ENCODE peak calls at places on chromosomes 11 and 22, in four cellular contexts. Q is breast epithelium, N is neural progenitor cell, L is right atrium auricular region. B is an unnamed sample. For H3K9me3, the result is how much of the 10 kb centered on the place peaks cover.

GRCh38 chr11:130261546-130261945 is 53.2 kb downstream of the ZBTB44 start:
- DNase-seq in Q (no peak), N (no peak), L (no peak), B (no peak)

GRCh38 chr11:64153831-64154230 is 12.1 kb downstream of the MACROD1 start:
- DNase-seq in Q (no peak), N (no peak), L (no peak), B (no peak)

GRCh38 chr22:21098099-21098671 is 52.4 kb downstream of the LRRC74B start:
- DNase-seq in Q (no peak), N (no peak), L (no peak), B (no peak)

GRCh38 chr11:14075118-14075601 is 112.6 kb downstream of the SPON1 start:
- DNase-seq in Q (no peak), N (peak), L (no peak), B (no peak)

GRCh38 chr11:69910519-69911309 is 91.5 kb upstream of the FGF3 start:
- DNase-seq in Q (no peak), N (no peak), L (no peak), B (no peak)

GRCh38 chr22:23248583-23248982 is 68.3 kb downstream of the BCR start:
- DNase-seq in Q (no peak), N (peak), L (no peak), B (no peak)

GRCh38 chr11:3164540-3165151 is 464 bp downstream of the OSBPL5 start:
- DNase-seq in Q (no peak), N (peak), L (no peak), B (peak)

GRCh38 chr11:126025822-126026221 is 36.8 kb downstream of the CDON start:
- DNase-seq in Q (no peak), N (no peak), L (no peak), B (no peak)

GRCh38 chr11:86176165-86176884 is 68.2 kb upstream of the EED start:
- DNase-seq in Q (no peak), N (no peak), L (no peak), B (no peak)

GRCh38 chr11:25566298-25567200 is 765.4 kb upstream of the ANO3 start:
- DNase-seq in Q (no peak), N (no peak), L (no peak), B (peak)

GRCh38 chr11:11241284-11241683 is 111.8 kb downstream of the CSNK2A3 start:
- DNase-seq in Q (no peak), N (no peak), L (no peak), B (no peak)

GRCh38 chr11:76210920-76211851 is 4.9 kb upstream of the WNT11 start:
- DNase-seq in Q (no peak), N (no peak), L (no peak), B (no peak)

GRCh38 chr22:21652010-21652546 is 10.0 kb downstream of the SDF2L1 start:
- DNase-seq in Q (peak), N (peak), L (peak), B (peak)

GRCh38 chr11:102422817-102423725 is 29.5 kb downstream of the TMEM123 start:
- DNase-seq in Q (no peak), N (peak), L (no peak), B (no peak)

GRCh38 chr11:73565804-73566203 is 32.1 kb downstream of the FAM168A start:
- DNase-seq in Q (no peak), N (no peak), L (no peak), B (no peak)

GRCh38 chr22:30301995-30302809 is 12.9 kb upstream of the CASTOR1 start:
- DNase-seq in Q (no peak), N (no peak), L (no peak), B (no peak)

GRCh38 chr11:33449798-33450197 is 192.6 kb downstream of the HIPK3 start:
- DNase-seq in Q (no peak), N (no peak), L (no peak), B (no peak)

GRCh38 chr22:41308544-41308947 is 7.2 kb downstream of the ZC3H7B start:
- DNase-seq in Q (no peak), N (no peak), L (no peak), B (no peak)

GRCh38 chr11:63641727-63642126 is 27.5 kb upstream of the PLAAT3 start:
- DNase-seq in Q (no peak), N (no peak), L (no peak), B (no peak)

GRCh38 chr11:70073881-70074371 is 4.2 kb upstream of the ANO1 start:
- DNase-seq in Q (peak), N (no peak), L (peak), B (no peak)

GRCh38 chr11:31397239-31397834 is 27.7 kb downstream of the DNAJC24 start:
- DNase-seq in Q (no peak), N (peak), L (no peak), B (no peak)

GRCh38 chr11:97732011-97732632 is 1288.6 kb upstream of the CNTN5 start:
- DNase-seq in Q (no peak), N (no peak), L (no peak), B (no peak)

GRCh38 chr11:71563401-71563800 is 2.0 kb upstream of the KRTAP5-10 start:
- DNase-seq in Q (no peak), N (peak), L (no peak), B (no peak)

GRCh38 chr11:75773595-75774353 is 5.2 kb downstream of the DGAT2 start:
- DNase-seq in Q (no peak), N (no peak), L (no peak), B (no peak)

GRCh38 chr11:71451596-71452353 is 1.2 kb upstream of the NADSYN1 start:
- DNase-seq in Q (no peak), N (peak), L (no peak), B (no peak)

GRCh38 chr11:4991066-4991465 is 3.6 kb upstream of the OR51L1 start:
- DNase-seq in Q (no peak), N (peak), L (no peak), B (no peak)

GRCh38 chr11:79237676-79238075 is 203.2 kb downstream of the TENM4 start:
- DNase-seq in Q (no peak), N (no peak), L (no peak), B (peak)

GRCh38 chr22:37197451-37198289 is 9.6 kb upstream of the C1QTNF6 start:
- DNase-seq in Q (peak), N (no peak), L (peak), B (peak)

GRCh38 chr11:46684364-46684763 is 16.1 kb downstream of the ARHGAP1 start:
- DNase-seq in Q (no peak), N (no peak), L (no peak), B (no peak)

GRCh38 chr11:96322775-96323642 is 20.0 kb downstream of the MAML2 start:
- DNase-seq in Q (no peak), N (no peak), L (no peak), B (no peak)

GRCh38 chr11:83528877-83529276 is 242.7 kb upstream of the CCDC90B start:
- DNase-seq in Q (no peak), N (no peak), L (no peak), B (no peak)

GRCh38 chr11:12163181-12163841 is 52.9 kb downstream of the MICAL2 start:
- DNase-seq in Q (no peak), N (no peak), L (peak), B (peak)

GRCh38 chr11:67379061-67380058 is 6.0 kb upstream of the CLCF1 start:
- DNase-seq in Q (no peak), N (no peak), L (no peak), B (peak)

GRCh38 chr22:39703890-39704658 is 133.5 kb downstream of the CACNA1I start:
- DNase-seq in Q (no peak), N (peak), L (no peak), B (peak)

GRCh38 chr11:64139045-64139444 is 26.9 kb downstream of the MACROD1 start:
- DNase-seq in Q (no peak), N (no peak), L (no peak), B (peak)

GRCh38 chr22:25023879-25024278 is 71.4 kb downstream of the KIAA1671 start:
- DNase-seq in Q (no peak), N (no peak), L (no peak), B (no peak)

GRCh38 chr11:102495161-102496042 is 35.1 kb downstream of the MMP7 start:
- DNase-seq in Q (no peak), N (peak), L (no peak), B (peak)

GRCh38 chr11:86678823-86679222 is 6.4 kb upstream of the ME3 start:
- DNase-seq in Q (no peak), N (peak), L (no peak), B (no peak)

GRCh38 chr22:49393526-49393925 is 434.1 kb downstream of the BRD1 start:
- DNase-seq in Q (peak), N (no peak), L (peak), B (no peak)
- H3K9me3 ChIP-seq in Q (under half), N (under half), L (under half), B (under half)

GRCh38 chr11:89626366-89626765 is 83.7 kb upstream of the TRIM77 start:
- DNase-seq in Q (no peak), N (no peak), L (no peak), B (no peak)

GRCh38 chr11:89625171-89625570 is 84.9 kb upstream of the TRIM77 start:
- DNase-seq in Q (no peak), N (no peak), L (no peak), B (no peak)
- TF ChIP-seq CTCF in Q (no peak), N (peak), L (no peak), B (no peak)

DNA sequence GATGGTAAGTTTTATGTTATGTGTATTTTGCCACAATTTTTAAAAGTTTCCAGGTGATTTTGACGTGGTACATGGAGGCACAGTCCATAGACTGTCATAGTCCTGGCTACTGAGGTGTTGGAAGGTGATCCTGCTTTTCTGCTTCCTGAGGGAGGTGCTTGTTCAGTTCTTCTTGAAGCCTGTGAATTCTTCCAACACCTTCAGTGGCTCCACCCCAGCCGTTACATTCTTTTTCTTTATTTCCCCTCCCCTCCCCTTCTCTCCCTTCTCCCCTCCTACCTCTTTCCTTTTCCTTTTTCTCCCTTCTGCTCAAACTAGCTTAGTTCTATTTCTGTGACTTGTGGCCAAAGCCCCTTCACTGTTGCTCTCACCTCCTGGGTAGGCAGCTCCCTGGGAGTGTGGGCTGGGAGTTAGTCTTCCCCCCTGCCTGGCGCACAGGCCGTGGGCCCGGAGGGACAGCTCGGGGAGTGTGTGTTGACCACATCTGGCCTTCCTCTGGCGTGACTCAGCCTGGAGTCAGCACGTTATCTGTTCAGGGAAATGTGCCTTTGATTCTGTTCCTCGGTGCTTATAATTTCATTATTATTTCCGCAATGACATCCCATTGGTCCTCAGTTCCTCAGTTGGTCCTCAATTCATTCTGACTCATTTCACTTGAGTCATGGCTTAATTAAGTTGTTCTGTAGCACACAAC is 566.2 kb downstream of the TBC1D22A start:
- DNase-seq in Q (no peak), N (no peak), L (no peak), B (no peak)
- H3K9me3 ChIP-seq in Q (under half), N (under half), L (under half), B (under half)

GRCh38 chr11:2142300-2142759 is 3.1 kb upstream of the IGF2 start:
- DNase-seq in Q (no peak), N (no peak), L (no peak), B (no peak)

GRCh38 chr11:2142762-2143202 is 3.6 kb upstream of the IGF2 start:
- DNase-seq in Q (no peak), N (no peak), L (no peak), B (no peak)

GRCh38 chr11:2144549-2145220 is 5.5 kb upstream of the IGF2 start:
- DNase-seq in Q (no peak), N (no peak), L (no peak), B (no peak)

GRCh38 chr11:2146051-2146450 is 6.9 kb upstream of the IGF2 start:
- DNase-seq in Q (no peak), N (no peak), L (no peak), B (no peak)

GRCh38 chr11:2143652-2144548 is 4.7 kb upstream of the IGF2 start:
- DNase-seq in Q (no peak), N (peak), L (no peak), B (no peak)
- TF ChIP-seq CTCF in Q (no peak), N (peak), L (no peak), B (no peak)

GRCh38 chr11:90916706-90917105 is 693.9 kb upstream of the CHORDC1 start:
- DNase-seq in Q (no peak), N (no peak), L (no peak), B (no peak)
- H3K9me3 ChIP-seq in Q (under half), N (under half), L (under half), B (under half)

GRCh38 chr11:105219269-105219668 is 79.7 kb upstream of the CARD18 start:
- DNase-seq in Q (no peak), N (no peak), L (no peak), B (no peak)
- TF ChIP-seq CTCF in Q (no peak), N (no peak), L (no peak), B (no peak)

GRCh38 chr11:118838905-118839553 is 44.7 kb upstream of the CXCR5 start:
- DNase-seq in Q (no peak), N (no peak), L (no peak), B (no peak)
- H3K9me3 ChIP-seq in Q (under half), N (under half), L (under half), B (under half)

GRCh38 chr11:120182790-120183491 is 27.9 kb upstream of the OAF start:
- DNase-seq in Q (no peak), N (no peak), L (peak), B (no peak)
- TF ChIP-seq CTCF in Q (no peak), N (peak), L (no peak), B (no peak)

DNA sequence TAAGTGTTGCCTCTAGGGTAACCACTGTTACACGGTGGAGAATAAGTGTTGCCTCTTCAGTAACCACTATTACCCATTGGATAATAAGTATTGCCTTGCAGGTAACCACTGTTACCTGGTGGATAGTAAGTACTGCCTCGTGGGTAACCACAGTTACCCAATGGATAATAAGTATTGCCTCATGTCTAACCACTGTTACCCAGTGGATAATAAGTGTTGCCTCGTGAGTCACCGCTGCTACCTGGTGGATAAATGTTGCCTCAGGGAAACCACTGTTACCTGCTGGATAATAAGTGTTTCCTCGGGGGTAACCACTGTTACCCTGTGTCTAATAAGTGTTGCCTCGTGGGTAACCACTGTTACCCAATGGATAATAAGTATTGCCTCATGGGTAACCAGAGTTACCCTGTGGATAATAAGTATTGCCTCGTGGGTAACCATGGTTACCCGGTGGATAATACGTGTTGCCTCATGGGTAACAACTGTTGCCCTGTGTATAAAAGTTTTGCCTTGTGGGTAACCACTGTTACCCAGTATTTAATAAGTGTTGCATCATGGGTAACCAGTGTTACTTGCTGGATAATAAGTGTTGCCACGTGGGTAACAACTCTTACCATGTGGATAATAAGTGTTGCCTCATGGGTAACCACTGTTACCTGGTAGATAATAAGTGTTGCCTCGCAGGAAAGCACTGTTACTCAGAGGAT is 12.3 kb upstream of the NXPE4 start:
- DNase-seq in Q (no peak), N (no peak), L (no peak), B (no peak)
- H3K9me3 ChIP-seq in Q (under half), N (under half), L (under half), B (under half)

DNA sequence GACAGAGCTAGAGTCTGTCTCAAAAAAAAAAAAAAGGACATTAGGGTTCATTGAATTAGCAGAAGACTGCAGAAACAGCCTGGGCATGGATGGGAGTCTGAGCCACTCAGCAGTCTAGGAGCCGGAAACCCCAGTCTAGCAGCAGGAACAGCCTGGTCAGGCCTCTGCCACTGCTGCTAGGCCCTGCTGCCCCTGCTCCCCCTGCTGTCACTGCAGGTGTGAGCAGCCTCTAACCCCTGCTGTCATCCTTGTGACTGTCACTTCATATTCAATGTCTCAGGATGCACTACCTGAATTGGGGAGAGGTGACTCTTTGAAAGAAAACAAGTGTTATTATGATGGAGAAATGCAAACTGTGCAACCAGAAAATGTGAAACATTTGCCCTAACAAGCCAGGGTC is 7.0 kb upstream of the DDX17 start:
- DNase-seq in Q (no peak), N (peak), L (no peak), B (no peak)
- TF ChIP-seq CTCF in Q (no peak), N (peak), L (no peak), B (no peak)